ENCODE peak calls at places on chromosome 18, in eight cellular contexts. One of them, this sample, is unnamed.

GRCh38 chr18:41170346-41170745 is 784.7 kb upstream of the PIK3C3 start:
- DNase-seq in RWPE1: no peak
- DNase-seq in WTC11: no peak
- DNase-seq in AG04450: no peak
- DNase-seq in IMR-90: peak; percentile 27
- DNase-seq in HFF-Myc: no peak
- DNase-seq in H9: no peak
- DNase-seq in hepatocyte: no peak
- DNase-seq in this sample: no peak

GRCh38 chr18:42340423-42341009 is 385.5 kb downstream of the PIK3C3 start:
- DNase-seq in RWPE1: no peak
- DNase-seq in WTC11: no peak
- DNase-seq in AG04450: no peak
- DNase-seq in IMR-90: no peak
- DNase-seq in HFF-Myc: no peak
- DNase-seq in H9: no peak
- DNase-seq in hepatocyte: no peak
- DNase-seq in this sample: no peak

GRCh38 chr18:56333146-56333545 is 305.2 kb downstream of the TXNL1 start:
- DNase-seq in RWPE1: no peak
- DNase-seq in WTC11: no peak
- DNase-seq in AG04450: no peak
- DNase-seq in IMR-90: no peak
- DNase-seq in HFF-Myc: no peak
- DNase-seq in H9: no peak
- DNase-seq in hepatocyte: no peak
- DNase-seq in this sample: no peak

GRCh38 chr18:69558088-69558487 is 157.4 kb downstream of the DOK6 start:
- DNase-seq in RWPE1: no peak
- DNase-seq in WTC11: no peak
- DNase-seq in AG04450: no peak
- DNase-seq in IMR-90: no peak
- DNase-seq in HFF-Myc: no peak
- DNase-seq in H9: no peak
- DNase-seq in hepatocyte: no peak
- DNase-seq in this sample: no peak

GRCh38 chr18:50816767-50817166 is 3.0 kb downstream of the MRO start:
- DNase-seq in RWPE1: no peak
- DNase-seq in WTC11: peak; percentile 21
- DNase-seq in AG04450: no peak
- DNase-seq in IMR-90: no peak
- DNase-seq in HFF-Myc: no peak
- DNase-seq in H9: no peak
- DNase-seq in hepatocyte: no peak
- DNase-seq in this sample: no peak

GRCh38 chr18:40935423-40935822 is 1019.6 kb upstream of the PIK3C3 start:
- DNase-seq in RWPE1: peak; percentile 0
- DNase-seq in WTC11: no peak
- DNase-seq in AG04450: no peak
- DNase-seq in IMR-90: peak; percentile 15
- DNase-seq in HFF-Myc: peak; percentile 10
- DNase-seq in H9: no peak
- DNase-seq in hepatocyte: peak; percentile 44
- DNase-seq in this sample: no peak

GRCh38 chr18:58400337-58400885 is 228.5 kb downstream of the ALPK2 start:
- DNase-seq in RWPE1: no peak
- DNase-seq in WTC11: no peak
- DNase-seq in AG04450: no peak
- DNase-seq in IMR-90: no peak
- DNase-seq in HFF-Myc: peak; percentile 78
- DNase-seq in H9: peak; percentile 8
- DNase-seq in hepatocyte: peak; percentile 56
- DNase-seq in this sample: no peak

GRCh38 chr18:74520096-74520833 is 14.0 kb upstream of the CNDP1 start:
- DNase-seq in RWPE1: no peak
- DNase-seq in WTC11: no peak
- DNase-seq in AG04450: no peak
- DNase-seq in IMR-90: no peak
- DNase-seq in HFF-Myc: no peak
- DNase-seq in H9: peak; percentile 10
- DNase-seq in hepatocyte: no peak
- DNase-seq in this sample: no peak

GRCh38 chr18:22114526-22115321 is 54.7 kb upstream of the GATA6 start:
- DNase-seq in RWPE1: no peak
- DNase-seq in WTC11: no peak
- DNase-seq in AG04450: no peak
- DNase-seq in IMR-90: no peak
- DNase-seq in HFF-Myc: no peak
- DNase-seq in H9: no peak
- DNase-seq in hepatocyte: no peak
- DNase-seq in this sample: no peak

GRCh38 chr18:54743596-54743995 is 84.7 kb upstream of the RAB27B start:
- DNase-seq in RWPE1: no peak
- DNase-seq in WTC11: no peak
- DNase-seq in AG04450: no peak
- DNase-seq in IMR-90: no peak
- DNase-seq in HFF-Myc: no peak
- DNase-seq in H9: no peak
- DNase-seq in hepatocyte: no peak
- DNase-seq in this sample: no peak

GRCh38 chr18:11739893-11740292 is 50.8 kb downstream of the GNAL start:
- DNase-seq in RWPE1: no peak
- DNase-seq in WTC11: no peak
- DNase-seq in AG04450: no peak
- DNase-seq in IMR-90: no peak
- DNase-seq in HFF-Myc: no peak
- DNase-seq in H9: no peak
- DNase-seq in hepatocyte: no peak
- DNase-seq in this sample: no peak

GRCh38 chr18:38174594-38174993 is 609.0 kb upstream of the CELF4 start:
- DNase-seq in RWPE1: no peak
- DNase-seq in WTC11: no peak
- DNase-seq in AG04450: no peak
- DNase-seq in IMR-90: no peak
- DNase-seq in HFF-Myc: no peak
- DNase-seq in H9: no peak
- DNase-seq in hepatocyte: peak; percentile 9
- DNase-seq in this sample: no peak

GRCh38 chr18:52339891-52340371 is at the start of gene DCC:
- DNase-seq in RWPE1: peak; percentile 10
- DNase-seq in WTC11: peak; percentile 68
- DNase-seq in AG04450: peak; percentile 15
- DNase-seq in IMR-90: peak; percentile 45
- DNase-seq in HFF-Myc: no peak
- DNase-seq in H9: peak; percentile 72
- DNase-seq in hepatocyte: peak; percentile 77
- DNase-seq in this sample: no peak

GRCh38 chr18:80009661-80010550 is 21.5 kb upstream of the TXNL4A start:
- DNase-seq in RWPE1: peak; percentile 91
- DNase-seq in WTC11: no peak
- DNase-seq in AG04450: peak; percentile 85
- DNase-seq in IMR-90: peak; percentile 98
- DNase-seq in HFF-Myc: peak; percentile 89
- DNase-seq in H9: no peak
- DNase-seq in hepatocyte: peak; percentile 54
- DNase-seq in this sample: no peak

GRCh38 chr18:6752200-6752873 is 22.8 kb downstream of the ARHGAP28 start:
- DNase-seq in RWPE1: no peak
- DNase-seq in WTC11: peak; percentile 70
- DNase-seq in AG04450: peak; percentile 53
- DNase-seq in IMR-90: peak; percentile 86
- DNase-seq in HFF-Myc: no peak
- DNase-seq in H9: peak; percentile 88
- DNase-seq in hepatocyte: peak; percentile 23
- DNase-seq in this sample: no peak

DNA sequence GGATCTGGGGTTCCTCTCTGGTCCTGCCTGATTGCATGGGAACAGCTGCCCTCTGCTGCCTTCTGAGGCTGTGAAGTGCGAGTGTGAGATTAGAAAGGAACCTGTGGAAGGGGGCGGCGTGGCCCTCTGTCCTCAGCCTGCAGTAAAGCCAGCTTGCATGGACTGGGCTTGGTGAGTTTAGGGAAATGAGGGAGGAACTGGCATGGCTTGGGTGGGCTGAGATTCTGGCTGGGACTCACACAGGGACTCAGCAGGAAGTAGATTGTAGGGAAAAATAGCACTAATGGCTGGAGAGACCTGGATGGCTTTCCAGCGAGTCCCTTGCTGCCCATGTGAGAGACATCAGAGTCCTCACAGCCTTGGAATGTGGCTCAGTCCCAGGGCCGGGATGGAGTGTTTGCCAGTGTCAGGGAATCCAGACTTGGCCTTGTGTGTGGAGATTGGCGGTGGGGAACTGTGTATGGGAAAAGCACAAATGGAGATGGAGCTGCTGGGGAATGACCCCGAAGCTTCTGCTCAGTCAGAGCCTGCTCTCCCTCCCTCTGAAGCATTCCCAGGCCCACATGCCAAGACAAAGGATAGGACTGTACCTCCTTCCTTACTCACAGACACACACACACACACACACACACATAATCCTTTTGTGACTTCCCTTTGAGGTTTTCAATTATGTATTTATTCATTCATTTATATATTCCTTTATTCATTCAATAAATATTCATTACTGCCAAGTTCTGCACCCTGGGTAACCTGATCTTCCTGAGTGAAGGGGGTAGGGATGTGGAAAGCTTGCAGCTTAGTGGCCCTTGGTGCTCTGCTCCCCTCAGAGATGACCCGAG is 115.4 kb downstream of the ACAA2 start:
- DNase-seq in RWPE1: no peak
- DNase-seq in WTC11: peak; percentile 34
- DNase-seq in AG04450: no peak
- DNase-seq in IMR-90: peak; percentile 53
- DNase-seq in HFF-Myc: no peak
- DNase-seq in H9: peak; percentile 55
- DNase-seq in hepatocyte: no peak
- DNase-seq in this sample: no peak
- TF ChIP-seq CTCF in RWPE1: no peak
- TF ChIP-seq CTCF in WTC11: no peak
- TF ChIP-seq CTCF in AG04450: no peak
- TF ChIP-seq CTCF in IMR-90: no peak
- TF ChIP-seq CTCF in HFF-Myc: no peak
- TF ChIP-seq CTCF in H9: peak; percentile 27
- TF ChIP-seq CTCF in hepatocyte: peak; percentile 24
- TF ChIP-seq CTCF in this sample: no peak

GRCh38 chr18:78986018-78986481 is 6.4 kb downstream of the SALL3 start:
- DNase-seq in RWPE1: no peak
- DNase-seq in WTC11: peak; percentile 45
- DNase-seq in AG04450: no peak
- DNase-seq in IMR-90: no peak
- DNase-seq in HFF-Myc: no peak
- DNase-seq in H9: no peak
- DNase-seq in hepatocyte: peak; percentile 66
- DNase-seq in this sample: no peak
- TF ChIP-seq CTCF in RWPE1: peak; percentile 59
- TF ChIP-seq CTCF in WTC11: no peak
- TF ChIP-seq CTCF in AG04450: peak; percentile 26
- TF ChIP-seq CTCF in IMR-90: peak; percentile 38
- TF ChIP-seq CTCF in HFF-Myc: peak; percentile 48
- TF ChIP-seq CTCF in H9: peak; percentile 76
- TF ChIP-seq CTCF in hepatocyte: peak; percentile 89
- TF ChIP-seq CTCF in this sample: peak; percentile 43

GRCh38 chr18:5239447-5239846 is 42.4 kb upstream of the AKAIN1 start:
- DNase-seq in RWPE1: no peak
- DNase-seq in WTC11: no peak
- DNase-seq in AG04450: no peak
- DNase-seq in IMR-90: no peak
- DNase-seq in HFF-Myc: no peak
- DNase-seq in H9: no peak
- DNase-seq in hepatocyte: no peak
- DNase-seq in this sample: no peak

GRCh38 chr18:5237083-5237722 is 40.1 kb upstream of the AKAIN1 start:
- DNase-seq in RWPE1: peak; percentile 30
- DNase-seq in WTC11: peak; percentile 14
- DNase-seq in AG04450: no peak
- DNase-seq in IMR-90: peak; percentile 34
- DNase-seq in HFF-Myc: peak; percentile 10
- DNase-seq in H9: no peak
- DNase-seq in hepatocyte: no peak
- DNase-seq in this sample: no peak

GRCh38 chr18:5238371-5238758 is 41.3 kb upstream of the AKAIN1 start:
- DNase-seq in RWPE1: peak; percentile 33
- DNase-seq in WTC11: peak; percentile 28
- DNase-seq in AG04450: no peak
- DNase-seq in IMR-90: peak; percentile 30
- DNase-seq in HFF-Myc: no peak
- DNase-seq in H9: peak; percentile 34
- DNase-seq in hepatocyte: peak; percentile 87
- DNase-seq in this sample: no peak

GRCh38 chr18:5237723-5238370 is 40.8 kb upstream of the AKAIN1 start:
- DNase-seq in RWPE1: peak; percentile 75
- DNase-seq in WTC11: peak; percentile 82
- DNase-seq in AG04450: peak; percentile 53
- DNase-seq in IMR-90: peak; percentile 85
- DNase-seq in HFF-Myc: peak; percentile 52
- DNase-seq in H9: peak; percentile 89
- DNase-seq in hepatocyte: peak; percentile 93
- DNase-seq in this sample: peak; percentile 95
- TF ChIP-seq CTCF in RWPE1: no peak
- TF ChIP-seq CTCF in WTC11: no peak
- TF ChIP-seq CTCF in AG04450: peak; percentile 11
- TF ChIP-seq CTCF in IMR-90: peak; percentile 12
- TF ChIP-seq CTCF in HFF-Myc: no peak
- TF ChIP-seq CTCF in H9: peak; percentile 30
- TF ChIP-seq CTCF in hepatocyte: peak; percentile 3
- TF ChIP-seq CTCF in this sample: peak; percentile 37

DNA sequence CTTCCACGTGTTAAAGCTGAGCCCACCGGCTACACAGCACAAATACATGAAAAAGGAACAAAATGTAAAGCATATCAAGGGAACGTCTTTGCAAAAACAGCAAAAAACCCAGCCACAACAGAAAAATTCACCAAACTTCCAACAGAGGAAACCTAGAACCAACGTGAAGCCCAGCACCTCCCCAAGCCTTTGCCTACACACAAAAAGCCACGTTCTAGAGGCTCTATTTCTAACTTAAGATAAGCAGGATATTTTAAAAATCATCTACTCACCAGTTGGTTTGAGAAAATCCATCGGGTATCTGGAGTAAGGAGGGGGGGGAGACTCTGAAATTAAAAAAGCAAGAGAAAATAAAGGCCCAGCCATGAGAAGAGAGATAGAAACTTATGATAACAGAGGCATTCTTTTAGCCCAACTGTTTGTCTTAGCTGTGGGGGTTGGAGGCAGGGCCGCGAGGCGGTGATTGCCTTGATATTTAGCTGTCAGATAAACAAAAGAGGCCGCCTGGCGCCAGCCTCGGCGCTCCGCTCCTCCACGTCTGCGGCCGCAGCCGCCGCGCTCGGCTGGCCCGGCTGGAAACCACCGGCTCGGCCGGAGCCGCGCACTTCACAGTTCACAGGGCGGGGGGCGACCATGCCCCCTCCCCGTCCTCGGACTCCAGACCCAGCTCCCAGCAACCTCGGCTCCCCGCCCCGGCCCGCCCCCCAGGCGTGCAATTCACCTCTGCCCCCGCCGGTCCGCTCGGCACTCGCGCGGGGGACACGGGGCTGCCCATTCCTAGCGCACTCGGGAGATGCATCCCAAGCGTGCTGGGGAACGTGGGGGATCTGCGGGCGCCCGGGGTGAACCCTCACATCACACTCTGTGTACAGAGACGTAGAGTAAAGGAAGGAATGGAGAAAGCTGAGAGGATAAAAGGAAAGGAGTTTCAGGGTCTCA is 2.4 kb downstream of the SMAD7 start:
- DNase-seq in RWPE1: no peak
- DNase-seq in WTC11: peak; percentile 63
- DNase-seq in AG04450: no peak
- DNase-seq in IMR-90: peak; percentile 86
- DNase-seq in HFF-Myc: no peak
- DNase-seq in H9: peak; percentile 37
- DNase-seq in hepatocyte: peak; percentile 85
- DNase-seq in this sample: no peak
- TF ChIP-seq CTCF in RWPE1: no peak
- TF ChIP-seq CTCF in WTC11: no peak
- TF ChIP-seq CTCF in AG04450: peak; percentile 35
- TF ChIP-seq CTCF in IMR-90: peak; percentile 34
- TF ChIP-seq CTCF in HFF-Myc: no peak
- TF ChIP-seq CTCF in H9: no peak
- TF ChIP-seq CTCF in hepatocyte: no peak
- TF ChIP-seq CTCF in this sample: peak; percentile 11